ENCODE peak calls at places on chromosomes 12 and 14, in ten cellular contexts. W is tibial artery; M is HTR-8/SVneo; D is stimulated activated CD4-positive, alpha-beta T cell treated with anti-CD3 and anti-CD28 coated beads, Interleukin-2, amount 100 ng/mL, for 24 hours; N is CD8-positive, alpha-beta memory T cell; E is kidney tubule cell; Q is NCI-H446; K is LoVo; Z is G401; S is HuH-7.5. B is an unnamed sample.

GRCh38 chr14:68894123-68894522 is 85.0 kb downstream of the ACTN1 start:
- DNase-seq in W (peak; percentile 93), M (no peak), D (no peak), N (no peak), E (no peak), Q (no peak), K (no peak), Z (no peak), S (no peak), B (no peak)

GRCh38 chr14:68961361-68961760 is 17.7 kb downstream of the ACTN1 start:
- DNase-seq in W (no peak), M (no peak), D (no peak), N (no peak), E (no peak), Q (no peak), K (no peak), Z (no peak), S (no peak), B (no peak)

GRCh38 chr14:50397461-50398196 is 948 bp upstream of the CDKL1 start:
- DNase-seq in W (no peak), M (peak; percentile 35), D (no peak), N (no peak), E (peak; percentile 52), Q (peak; percentile 73), K (no peak), Z (no peak), S (peak; percentile 36), B (no peak)

GRCh38 chr12:95882873-95883272 is 24.1 kb downstream of the SNRPF start:
- DNase-seq in W (no peak), M (no peak), D (no peak), N (no peak), E (no peak), Q (no peak), K (no peak), Z (no peak), S (no peak), B (no peak)

GRCh38 chr12:10722502-10722904 is 620 bp downstream of the YBX3 start:
- DNase-seq in W (peak; percentile 80), M (no peak), D (peak; percentile 59), N (peak; percentile 66), E (peak; percentile 70), Q (no peak), K (no peak), Z (no peak), S (peak; percentile 47), B (peak; percentile 1)

GRCh38 chr14:24708684-24709083 is 74.7 kb upstream of the GZMB start:
- DNase-seq in W (no peak), M (no peak), D (no peak), N (no peak), E (no peak), Q (no peak), K (no peak), Z (no peak), S (no peak), B (no peak)

GRCh38 chr14:103372552-103373304 is 12.5 kb upstream of the MARK3 start:
- DNase-seq in W (no peak), M (peak; percentile 86), D (peak; percentile 18), N (no peak), E (peak; percentile 98), Q (no peak), K (peak; percentile 67), Z (no peak), S (no peak), B (no peak)

GRCh38 chr14:93986972-93987371 is 10.1 kb upstream of the CCDC197 start:
- DNase-seq in W (no peak), M (peak; percentile 39), D (no peak), N (no peak), E (no peak), Q (no peak), K (no peak), Z (no peak), S (no peak), B (no peak)

GRCh38 chr12:53532524-53533445 is 25.5 kb upstream of the NPFF start:
- DNase-seq in W (no peak), M (no peak), D (no peak), N (no peak), E (no peak), Q (peak; percentile 98), K (no peak), Z (peak; percentile 68), S (no peak), B (no peak)

GRCh38 chr14:63923422-63923752 is 70.6 kb downstream of the SYNE2 start:
- DNase-seq in W (no peak), M (no peak), D (no peak), N (no peak), E (no peak), Q (no peak), K (no peak), Z (no peak), S (no peak), B (no peak)

GRCh38 chr12:54019924-54020586 is 8.2 kb upstream of the HOXC6 start:
- DNase-seq in W (peak; percentile 83), M (no peak), D (no peak), N (no peak), E (peak; percentile 64), Q (no peak), K (no peak), Z (no peak), S (no peak), B (no peak)

GRCh38 chr14:51921026-51921425 is 60.6 kb downstream of the GNG2 start:
- DNase-seq in W (no peak), M (no peak), D (no peak), N (no peak), E (no peak), Q (no peak), K (no peak), Z (no peak), S (no peak), B (no peak)

GRCh38 chr14:95577875-95578274 is 43.0 kb downstream of the GLRX5 start:
- DNase-seq in W (no peak), M (no peak), D (no peak), N (no peak), E (peak; percentile 73), Q (no peak), K (no peak), Z (no peak), S (no peak), B (no peak)

GRCh38 chr12:88958961-88959360 is 378.7 kb upstream of the KITLG start:
- DNase-seq in W (no peak), M (no peak), D (no peak), N (no peak), E (no peak), Q (peak; percentile 8), K (no peak), Z (no peak), S (no peak), B (no peak)

GRCh38 chr14:105487449-105487985 is 831 bp downstream of the CRIP1 start:
- DNase-seq in W (peak; percentile 81), M (no peak), D (peak; percentile 65), N (peak; percentile 89), E (no peak), Q (no peak), K (no peak), Z (no peak), S (no peak), B (peak; percentile 69)

GRCh38 chr12:65944637-65945036 is 120.4 kb downstream of the HMGA2 start:
- DNase-seq in W (no peak), M (no peak), D (no peak), N (no peak), E (peak; percentile 43), Q (no peak), K (no peak), Z (no peak), S (no peak), B (no peak)